ENCODE peak calls at places on chromosomes 11 and 22, in five cellular contexts. One of them, this sample, is unnamed.

GRCh38 chr11:74139151-74139918 is 31.5 kb downstream of the C2CD3 start:
- DNase-seq in stimulated activated CD4-positive, alpha-beta T cell treated with anti-CD3 and anti-CD28 coated beads, Interleukin-4, amount 100 ng/mL, for 24 hours: no peak
- DNase-seq in retina: no peak
- DNase-seq in esophagus squamous epithelium: no peak
- DNase-seq in BE2C: no peak
- DNase-seq in this sample: no peak

GRCh38 chr11:61056981-61057380 is 45.3 kb upstream of the CD5 start:
- DNase-seq in stimulated activated CD4-positive, alpha-beta T cell treated with anti-CD3 and anti-CD28 coated beads, Interleukin-4, amount 100 ng/mL, for 24 hours: no peak
- DNase-seq in retina: no peak
- DNase-seq in esophagus squamous epithelium: no peak
- DNase-seq in BE2C: no peak
- DNase-seq in this sample: no peak

GRCh38 chr22:45225732-45226560 is 14.7 kb downstream of the KIAA0930 start:
- DNase-seq in stimulated activated CD4-positive, alpha-beta T cell treated with anti-CD3 and anti-CD28 coated beads, Interleukin-4, amount 100 ng/mL, for 24 hours: no peak
- DNase-seq in retina: no peak
- DNase-seq in esophagus squamous epithelium: no peak
- DNase-seq in BE2C: no peak
- DNase-seq in this sample: no peak

GRCh38 chr11:14502039-14502438 is 2.4 kb upstream of the COPB1 start:
- DNase-seq in stimulated activated CD4-positive, alpha-beta T cell treated with anti-CD3 and anti-CD28 coated beads, Interleukin-4, amount 100 ng/mL, for 24 hours: no peak
- DNase-seq in retina: no peak
- DNase-seq in esophagus squamous epithelium: no peak
- DNase-seq in BE2C: no peak
- DNase-seq in this sample: no peak

GRCh38 chr11:47276923-47277322 is 7.0 kb downstream of the MADD start:
- DNase-seq in stimulated activated CD4-positive, alpha-beta T cell treated with anti-CD3 and anti-CD28 coated beads, Interleukin-4, amount 100 ng/mL, for 24 hours: no peak
- DNase-seq in retina: no peak
- DNase-seq in esophagus squamous epithelium: no peak
- DNase-seq in BE2C: no peak
- DNase-seq in this sample: no peak

GRCh38 chr11:69922015-69922595 is 102.9 kb upstream of the FGF3 start:
- DNase-seq in stimulated activated CD4-positive, alpha-beta T cell treated with anti-CD3 and anti-CD28 coated beads, Interleukin-4, amount 100 ng/mL, for 24 hours: no peak
- DNase-seq in retina: no peak
- DNase-seq in esophagus squamous epithelium: no peak
- DNase-seq in BE2C: no peak
- DNase-seq in this sample: no peak

GRCh38 chr11:40444151-40444550 is 1015.3 kb downstream of the LRRC4C start:
- DNase-seq in stimulated activated CD4-positive, alpha-beta T cell treated with anti-CD3 and anti-CD28 coated beads, Interleukin-4, amount 100 ng/mL, for 24 hours: no peak
- DNase-seq in retina: no peak
- DNase-seq in esophagus squamous epithelium: no peak
- DNase-seq in BE2C: no peak
- DNase-seq in this sample: no peak

GRCh38 chr11:97738751-97739150 is 1282.0 kb upstream of the CNTN5 start:
- DNase-seq in stimulated activated CD4-positive, alpha-beta T cell treated with anti-CD3 and anti-CD28 coated beads, Interleukin-4, amount 100 ng/mL, for 24 hours: no peak
- DNase-seq in retina: no peak
- DNase-seq in esophagus squamous epithelium: no peak
- DNase-seq in BE2C: no peak
- DNase-seq in this sample: no peak

GRCh38 chr11:108405706-108406105 is 61.6 kb downstream of the C11orf65 start:
- DNase-seq in stimulated activated CD4-positive, alpha-beta T cell treated with anti-CD3 and anti-CD28 coated beads, Interleukin-4, amount 100 ng/mL, for 24 hours: no peak
- DNase-seq in retina: no peak
- DNase-seq in esophagus squamous epithelium: no peak
- DNase-seq in BE2C: no peak
- DNase-seq in this sample: no peak